ENCODE peak calls at places on chromosomes 6 and 20, in nine cellular contexts. T, R, J, H, L, D, I, Y and E are unnamed samples. For H3K4me1 and H3K27me3, the result is how much of the 10 kb centered on the place peaks cover.

GRCh38 chr6:35449287-35449881 is 2.8 kb upstream of the FANCE start:
- DNase-seq in T (no peak), R (peak), J (peak), H (no peak), L (no peak), D (no peak), I (peak), Y (peak), E (no peak)

GRCh38 chr20:32278199-32278643 is 770 bp downstream of the KIF3B start:
- DNase-seq in T (no peak), R (no peak), J (peak), H (no peak), L (no peak), D (no peak), I (no peak), Y (no peak), E (no peak)

GRCh38 chr20:35820715-35821114 is 48.9 kb downstream of the PHF20 start:
- DNase-seq in T (no peak), R (no peak), J (peak), H (no peak), L (no peak), D (no peak), I (no peak), Y (no peak), E (no peak)

GRCh38 chr20:3248167-3248992 is 9.4 kb upstream of the SLC4A11 start:
- DNase-seq in T (peak), R (no peak), J (peak), H (no peak), L (peak), D (no peak), I (peak), Y (peak), E (no peak)

GRCh38 chr6:49558233-49558632 is 7.8 kb downstream of the C6orf141 start:
- DNase-seq in T (no peak), R (no peak), J (no peak), H (no peak), L (no peak), D (no peak), I (no peak), Y (no peak), E (no peak)

GRCh38 chr6:25675172-25675571 is 23.2 kb downstream of the SCGN start:
- DNase-seq in T (no peak), R (no peak), J (no peak), H (no peak), L (no peak), D (no peak), I (no peak), Y (no peak), E (no peak)

GRCh38 chr20:51760905-51761544 is 7.2 kb downstream of the ATP9A start:
- DNase-seq in T (peak), R (no peak), J (peak), H (no peak), L (no peak), D (no peak), I (no peak), Y (no peak), E (no peak)

GRCh38 chr20:675453-676314 is at the start of gene SCRT2:
- DNase-seq in T (peak), R (peak), J (peak), H (peak), L (peak), D (no peak), I (peak), Y (peak), E (no peak)

GRCh38 chr6:75282706-75283105 is 1.9 kb downstream of the TMEM30A start:
- DNase-seq in T (no peak), R (no peak), J (peak), H (no peak), L (no peak), D (no peak), I (no peak), Y (no peak), E (no peak)

GRCh38 chr6:75285156-75285639 is 606 bp upstream of the TMEM30A start:
- DNase-seq in T (no peak), R (no peak), J (no peak), H (no peak), L (no peak), D (no peak), I (no peak), Y (peak), E (no peak)

GRCh38 chr6:75281643-75282042 is 2.9 kb downstream of the TMEM30A start:
- DNase-seq in T (no peak), R (no peak), J (no peak), H (no peak), L (no peak), D (no peak), I (no peak), Y (no peak), E (no peak)

GRCh38 chr6:75284285-75285155 is at the start of gene TMEM30A:
- DNase-seq in T (peak), R (peak), J (peak), H (peak), L (peak), D (peak), I (peak), Y (peak), E (peak)

DNA sequence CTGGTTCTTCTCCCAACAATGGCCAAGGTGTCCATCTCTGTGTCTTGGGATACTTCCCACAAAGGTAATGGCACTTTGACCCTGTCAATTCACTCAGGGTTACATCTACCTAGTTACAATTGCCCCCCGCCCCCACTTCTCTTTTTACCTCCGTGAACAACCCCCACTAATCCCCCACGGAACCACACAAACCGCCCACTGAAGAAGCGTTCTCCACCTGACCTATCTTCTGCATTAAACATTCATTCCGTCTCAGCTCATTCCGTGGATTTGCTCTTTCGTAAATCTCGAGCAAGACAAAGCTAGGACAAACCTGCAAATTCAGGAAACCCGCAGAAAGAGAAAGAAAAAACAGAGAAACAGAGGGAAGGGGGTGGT is 696 bp downstream of the TMEM30A start:
- DNase-seq in T (no peak), R (no peak), J (no peak), H (no peak), L (no peak), D (no peak), I (no peak), Y (peak), E (no peak)
- H3K4me1 ChIP-seq in T (under half), R (under half), J (under half), H (under half), L (under half), D (under half), I (under half), Y (under half), E (under half)

DNA sequence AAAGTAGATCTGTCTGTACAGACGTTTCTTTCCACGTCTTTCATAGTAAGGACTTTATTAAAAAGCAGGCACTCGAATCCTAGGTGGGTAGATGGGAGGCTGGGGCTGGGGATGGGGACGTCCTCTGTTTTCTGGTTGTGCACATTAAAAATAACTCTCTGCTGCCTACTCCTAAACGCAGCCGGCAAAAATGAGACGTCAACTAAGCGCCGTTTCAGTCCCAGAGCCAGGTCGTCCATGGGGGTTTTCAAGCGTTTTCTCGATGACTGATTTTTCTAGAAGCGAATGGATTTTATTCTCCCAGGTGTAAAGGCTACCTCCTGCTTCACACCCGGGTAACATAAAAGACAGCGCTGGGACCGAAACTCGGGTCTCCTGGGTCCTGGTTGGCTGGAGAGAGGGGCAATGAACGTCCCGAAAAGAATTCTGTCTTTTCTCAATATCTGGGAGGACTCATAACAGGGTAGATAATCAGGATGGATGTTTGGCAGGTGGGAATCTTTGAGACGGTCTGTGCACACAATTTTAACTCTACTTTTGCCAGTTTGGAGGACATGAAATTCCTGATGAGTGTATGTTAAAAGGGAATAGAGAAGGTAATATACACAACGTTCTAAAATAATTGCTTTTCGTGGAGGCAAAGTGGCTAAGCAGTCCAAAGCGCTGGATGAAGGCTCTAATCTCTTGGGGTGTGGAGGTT is 25.3 kb downstream of the GPX6 start:
- DNase-seq in T (no peak), R (no peak), J (no peak), H (peak), L (no peak), D (no peak), I (peak), Y (peak), E (no peak)
- H3K27ac ChIP-seq in T (no peak), R (peak), J (no peak), H (peak), L (no peak), D (no peak), I (peak), Y (peak), E (no peak)

GRCh38 chr6:27129917-27130316 is 117.6 kb upstream of the PRSS16 start:
- DNase-seq in T (no peak), R (no peak), J (no peak), H (no peak), L (no peak), D (no peak), I (no peak), Y (no peak), E (no peak)
- H3K27me3 ChIP-seq in T (under half), R (under half), J (under half), H (under half), L (under half), D (under half), I (under half), Y (under half), E (under half)

GRCh38 chr6:122207061-122207460 is 192.4 kb upstream of the HSF2 start:
- DNase-seq in T (no peak), R (no peak), J (no peak), H (no peak), L (no peak), D (no peak), I (no peak), Y (no peak), E (no peak)
- H3K4me1 ChIP-seq in T (under half), R (under half), J (under half), H (under half), L (under half), D (under half), I (under half), Y (under half), E (under half)

DNA sequence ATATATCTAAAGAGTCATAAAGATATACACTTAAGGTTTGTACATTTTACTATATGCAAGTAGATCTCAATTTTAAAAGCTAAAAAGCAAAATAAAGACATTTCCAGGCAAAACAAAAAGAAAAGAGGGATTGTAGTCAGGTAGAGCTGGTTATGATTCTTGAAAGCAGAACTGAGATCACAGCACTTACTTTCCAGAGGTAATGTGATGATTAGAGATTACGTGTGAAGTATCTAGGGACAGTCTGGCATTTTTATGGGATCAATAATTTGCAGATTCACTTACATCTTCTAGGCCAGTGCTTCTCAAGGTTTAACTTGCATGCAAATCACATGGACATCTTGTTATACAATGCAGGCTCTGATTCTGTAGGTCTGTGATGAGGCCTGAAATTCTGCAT is 595.5 kb downstream of the KIF16B start:
- DNase-seq in T (no peak), R (no peak), J (no peak), H (no peak), L (no peak), D (no peak), I (no peak), Y (no peak), E (no peak)
- H3K27ac ChIP-seq in T (no peak), R (no peak), J (no peak), H (no peak), L (no peak), D (no peak), I (no peak), Y (no peak), E (no peak)

GRCh38 chr6:165817771-165818170 is 154.7 kb upstream of the PDE10A start:
- DNase-seq in T (no peak), R (no peak), J (no peak), H (no peak), L (no peak), D (no peak), I (no peak), Y (no peak), E (no peak)
- H3K27me3 ChIP-seq in T (under half), R (under half), J (under half), H (under half), L (under half), D (under half), I (under half), Y (under half), E (under half)

GRCh38 chr20:53575481-53576194 is 18.0 kb downstream of the ZNF217 start:
- DNase-seq in T (no peak), R (no peak), J (no peak), H (no peak), L (no peak), D (no peak), I (no peak), Y (no peak), E (no peak)
- H3K4me1 ChIP-seq in T (under half), R (half or more), J (under half), H (under half), L (under half), D (under half), I (under half), Y (under half), E (under half)

GRCh38 chr6:116326392-116326717 is 44.4 kb upstream of the DSE start:
- DNase-seq in T (no peak), R (no peak), J (peak), H (no peak), L (no peak), D (no peak), I (no peak), Y (no peak), E (no peak)
- H3K27ac ChIP-seq in T (no peak), R (no peak), J (no peak), H (no peak), L (peak), D (no peak), I (no peak), Y (no peak), E (no peak)

GRCh38 chr6:165743366-165743898 is 80.4 kb upstream of the PDE10A start:
- DNase-seq in T (no peak), R (no peak), J (no peak), H (no peak), L (no peak), D (no peak), I (no peak), Y (no peak), E (no peak)
- H3K27me3 ChIP-seq in T (under half), R (under half), J (under half), H (under half), L (under half), D (under half), I (under half), Y (under half), E (under half)

DNA sequence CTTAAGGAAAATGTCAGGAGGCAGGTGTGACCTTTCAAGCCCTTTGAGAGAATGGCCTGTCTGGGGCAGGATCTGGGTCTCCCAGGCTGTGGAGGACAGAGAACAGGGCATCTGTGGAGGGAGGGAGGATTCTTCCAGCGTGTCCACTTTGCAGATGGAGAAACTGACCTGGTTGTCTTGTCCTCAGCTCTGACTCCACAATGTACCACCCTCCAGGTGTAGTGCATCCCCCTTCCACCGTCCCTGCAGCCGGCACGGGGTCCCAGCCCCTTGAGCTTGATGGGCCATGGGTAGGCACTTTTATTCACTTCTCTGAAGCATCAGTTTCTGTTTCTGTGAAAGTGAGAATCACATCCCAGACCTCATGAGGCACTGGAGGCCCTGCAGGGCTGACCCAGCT is 4.6 kb upstream of the TGM2 start:
- DNase-seq in T (no peak), R (no peak), J (no peak), H (no peak), L (no peak), D (no peak), I (no peak), Y (no peak), E (no peak)
- H3K4me1 ChIP-seq in T (under half), R (under half), J (under half), H (under half), L (under half), D (under half), I (half or more), Y (under half), E (under half)